ENCODE peak calls at places on chromosome 5, in seven cellular contexts. One of them, this sample, is unnamed.

GRCh38 chr5:154179846-154180710 is 10.5 kb upstream of the GALNT10 start:
- DNase-seq in K562: peak; percentile 64
- DNase-seq in H1: no peak
- DNase-seq in PC-9: no peak
- DNase-seq in IMR-90: peak; percentile 67
- DNase-seq in HepG2: peak; percentile 60
- DNase-seq in H9: peak; percentile 56
- DNase-seq in this sample: peak; percentile 80

GRCh38 chr5:7638456-7638855 is 212.5 kb downstream of the CFAP90 start:
- DNase-seq in K562: no peak
- DNase-seq in H1: no peak
- DNase-seq in PC-9: no peak
- DNase-seq in IMR-90: no peak
- DNase-seq in HepG2: no peak
- DNase-seq in H9: no peak
- DNase-seq in this sample: no peak

GRCh38 chr5:41176952-41177351 is 36.4 kb downstream of the C6 start:
- DNase-seq in K562: no peak
- DNase-seq in H1: no peak
- DNase-seq in PC-9: no peak
- DNase-seq in IMR-90: peak; percentile 82
- DNase-seq in HepG2: no peak
- DNase-seq in H9: no peak
- DNase-seq in this sample: no peak

GRCh38 chr5:154010660-154011059 is 28.1 kb downstream of the FAM114A2 start:
- DNase-seq in K562: no peak
- DNase-seq in H1: no peak
- DNase-seq in PC-9: no peak
- DNase-seq in IMR-90: no peak
- DNase-seq in HepG2: no peak
- DNase-seq in H9: no peak
- DNase-seq in this sample: no peak

GRCh38 chr5:139023276-139023675 is 148.1 kb upstream of the LRRTM2 start:
- DNase-seq in K562: no peak
- DNase-seq in H1: no peak
- DNase-seq in PC-9: no peak
- DNase-seq in IMR-90: no peak
- DNase-seq in HepG2: no peak
- DNase-seq in H9: no peak
- DNase-seq in this sample: no peak

GRCh38 chr5:136036991-136037705 is 8.4 kb downstream of the TGFBI start:
- DNase-seq in K562: no peak
- DNase-seq in H1: no peak
- DNase-seq in PC-9: no peak
- DNase-seq in IMR-90: peak; percentile 53
- DNase-seq in HepG2: no peak
- DNase-seq in H9: no peak
- DNase-seq in this sample: no peak

GRCh38 chr5:67111779-67112178 is 84.8 kb downstream of the CD180 start:
- DNase-seq in K562: no peak
- DNase-seq in H1: no peak
- DNase-seq in PC-9: no peak
- DNase-seq in IMR-90: no peak
- DNase-seq in HepG2: no peak
- DNase-seq in H9: no peak
- DNase-seq in this sample: no peak

GRCh38 chr5:1394881-1395860 is 50.1 kb downstream of the SLC6A3 start:
- DNase-seq in K562: no peak
- DNase-seq in H1: no peak
- DNase-seq in PC-9: no peak
- DNase-seq in IMR-90: no peak
- DNase-seq in HepG2: no peak
- DNase-seq in H9: no peak
- DNase-seq in this sample: no peak

GRCh38 chr5:97142521-97143254 is at the start of gene LIX1:
- DNase-seq in K562: no peak
- DNase-seq in H1: peak; percentile 62
- DNase-seq in PC-9: peak; percentile 26
- DNase-seq in IMR-90: peak; percentile 36
- DNase-seq in HepG2: peak; percentile 27
- DNase-seq in H9: peak; percentile 68
- DNase-seq in this sample: peak; percentile 97

GRCh38 chr5:142749321-142749720 is 20.9 kb upstream of the ARHGAP26 start:
- DNase-seq in K562: no peak
- DNase-seq in H1: no peak
- DNase-seq in PC-9: no peak
- DNase-seq in IMR-90: peak; percentile 77
- DNase-seq in HepG2: no peak
- DNase-seq in H9: no peak
- DNase-seq in this sample: no peak

GRCh38 chr5:109479260-109479860 is 69.6 kb upstream of the PJA2 start:
- DNase-seq in K562: no peak
- DNase-seq in H1: no peak
- DNase-seq in PC-9: no peak
- DNase-seq in IMR-90: peak; percentile 34
- DNase-seq in HepG2: peak; percentile 18
- DNase-seq in H9: no peak
- DNase-seq in this sample: peak; percentile 5

GRCh38 chr5:9553561-9553960 is 7.7 kb upstream of the SEMA5A start:
- DNase-seq in K562: no peak
- DNase-seq in H1: no peak
- DNase-seq in PC-9: no peak
- DNase-seq in IMR-90: no peak
- DNase-seq in HepG2: no peak
- DNase-seq in H9: no peak
- DNase-seq in this sample: no peak

GRCh38 chr5:79842991-79843390 is 148.1 kb downstream of the MTX3 start:
- DNase-seq in K562: no peak
- DNase-seq in H1: peak; percentile 24
- DNase-seq in PC-9: no peak
- DNase-seq in IMR-90: no peak
- DNase-seq in HepG2: no peak
- DNase-seq in H9: no peak
- DNase-seq in this sample: no peak

GRCh38 chr5:55601209-55601618 is 66.5 kb upstream of the PLPP1 start:
- DNase-seq in K562: no peak
- DNase-seq in H1: peak; percentile 32
- DNase-seq in PC-9: peak; percentile 71
- DNase-seq in IMR-90: peak; percentile 61
- DNase-seq in HepG2: peak; percentile 93
- DNase-seq in H9: no peak
- DNase-seq in this sample: peak; percentile 57

GRCh38 chr5:1886634-1887399 is 4.1 kb upstream of the IRX4 start:
- DNase-seq in K562: no peak
- DNase-seq in H1: no peak
- DNase-seq in PC-9: no peak
- DNase-seq in IMR-90: no peak
- DNase-seq in HepG2: no peak
- DNase-seq in H9: no peak
- DNase-seq in this sample: peak; percentile 57

GRCh38 chr5:95858023-95858461 is 35.5 kb upstream of the GLRX start:
- DNase-seq in K562: no peak
- DNase-seq in H1: no peak
- DNase-seq in PC-9: no peak
- DNase-seq in IMR-90: peak; percentile 93
- DNase-seq in HepG2: peak; percentile 32
- DNase-seq in H9: no peak
- DNase-seq in this sample: no peak

GRCh38 chr5:53071738-53072137 is 37.8 kb downstream of the MOCS2 start:
- DNase-seq in K562: no peak
- DNase-seq in H1: no peak
- DNase-seq in PC-9: no peak
- DNase-seq in IMR-90: peak; percentile 50
- DNase-seq in HepG2: no peak
- DNase-seq in H9: no peak
- DNase-seq in this sample: no peak

GRCh38 chr5:180626661-180627385 is 22.6 kb downstream of the FLT4 start:
- DNase-seq in K562: no peak
- DNase-seq in H1: no peak
- DNase-seq in PC-9: no peak
- DNase-seq in IMR-90: no peak
- DNase-seq in HepG2: no peak
- DNase-seq in H9: no peak
- DNase-seq in this sample: no peak

GRCh38 chr5:180629703-180630382 is 19.6 kb downstream of the FLT4 start:
- DNase-seq in K562: no peak
- DNase-seq in H1: no peak
- DNase-seq in PC-9: no peak
- DNase-seq in IMR-90: no peak
- DNase-seq in HepG2: no peak
- DNase-seq in H9: no peak
- DNase-seq in this sample: no peak

GRCh38 chr5:180628827-180629702 is 20.3 kb downstream of the FLT4 start:
- DNase-seq in K562: no peak
- DNase-seq in H1: no peak
- DNase-seq in PC-9: no peak
- DNase-seq in IMR-90: no peak
- DNase-seq in HepG2: no peak
- DNase-seq in H9: no peak
- DNase-seq in this sample: no peak

GRCh38 chr5:180627386-180628120 is 21.8 kb downstream of the FLT4 start:
- DNase-seq in K562: no peak
- DNase-seq in H1: no peak
- DNase-seq in PC-9: no peak
- DNase-seq in IMR-90: no peak
- DNase-seq in HepG2: no peak
- DNase-seq in H9: no peak
- DNase-seq in this sample: no peak

DNA sequence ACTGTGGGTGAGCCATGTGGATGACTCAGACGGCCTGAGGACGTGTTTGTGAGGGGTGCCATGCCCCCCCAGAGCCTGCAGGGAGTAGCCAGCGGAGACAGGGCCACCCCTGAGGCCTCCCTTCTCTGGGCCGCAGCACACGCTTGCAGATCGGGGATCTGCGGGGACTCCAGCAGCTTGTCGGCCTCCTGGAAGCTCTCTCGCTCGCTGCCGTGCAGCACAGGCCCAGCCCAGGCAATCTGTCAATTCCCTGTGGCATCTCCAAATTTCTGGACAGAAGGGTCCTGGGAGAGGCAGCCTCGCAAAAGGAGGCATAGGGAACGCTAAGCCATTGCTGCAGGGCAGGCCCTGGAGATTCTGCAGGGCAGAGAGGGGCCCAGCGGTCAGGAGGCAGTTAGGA is 21.2 kb downstream of the FLT4 start:
- DNase-seq in K562: no peak
- DNase-seq in H1: no peak
- DNase-seq in PC-9: no peak
- DNase-seq in IMR-90: no peak
- DNase-seq in HepG2: no peak
- DNase-seq in H9: no peak
- DNase-seq in this sample: no peak
- H3K9me3 ChIP-seq in K562: no peaks in the 10 kb centered on the region
- H3K9me3 ChIP-seq in H1: no peaks in the 10 kb centered on the region
- H3K9me3 ChIP-seq in PC-9: no peaks in the 10 kb centered on the region
- H3K9me3 ChIP-seq in IMR-90: no peaks in the 10 kb centered on the region
- H3K9me3 ChIP-seq in HepG2: no peaks in the 10 kb centered on the region
- H3K9me3 ChIP-seq in H9: no peaks in the 10 kb centered on the region
- H3K9me3 ChIP-seq in this sample: no peaks in the 10 kb centered on the region

GRCh38 chr5:133691448-133691847 is 79.1 kb upstream of the FSTL4 start:
- DNase-seq in K562: no peak
- DNase-seq in H1: no peak
- DNase-seq in PC-9: no peak
- DNase-seq in IMR-90: no peak
- DNase-seq in HepG2: no peak
- DNase-seq in H9: no peak
- DNase-seq in this sample: no peak

GRCh38 chr5:133696782-133697507 is 84.6 kb upstream of the FSTL4 start:
- DNase-seq in K562: no peak
- DNase-seq in H1: no peak
- DNase-seq in PC-9: no peak
- DNase-seq in IMR-90: no peak
- DNase-seq in HepG2: no peak
- DNase-seq in H9: peak; percentile 9
- DNase-seq in this sample: no peak

GRCh38 chr5:133697536-133698258 is 85.4 kb upstream of the FSTL4 start:
- DNase-seq in K562: no peak
- DNase-seq in H1: no peak
- DNase-seq in PC-9: no peak
- DNase-seq in IMR-90: no peak
- DNase-seq in HepG2: no peak
- DNase-seq in H9: peak; percentile 9
- DNase-seq in this sample: no peak

GRCh38 chr5:133696006-133696584 is 83.8 kb upstream of the FSTL4 start:
- DNase-seq in K562: no peak
- DNase-seq in H1: no peak
- DNase-seq in PC-9: no peak
- DNase-seq in IMR-90: no peak
- DNase-seq in HepG2: no peak
- DNase-seq in H9: peak; percentile 5
- DNase-seq in this sample: no peak

GRCh38 chr5:133694181-133694831 is 82.0 kb upstream of the FSTL4 start:
- DNase-seq in K562: no peak
- DNase-seq in H1: no peak
- DNase-seq in PC-9: no peak
- DNase-seq in IMR-90: no peak
- DNase-seq in HepG2: no peak
- DNase-seq in H9: no peak
- DNase-seq in this sample: no peak
- H2AFZ ChIP-seq in K562: no peak overlapping the region
- H2AFZ ChIP-seq in H1: no peak overlapping the region
- H2AFZ ChIP-seq in PC-9: no peak overlapping the region
- H2AFZ ChIP-seq in IMR-90: no peak overlapping the region
- H2AFZ ChIP-seq in HepG2: no peak overlapping the region
- H2AFZ ChIP-seq in H9: no peak overlapping the region
- H2AFZ ChIP-seq in this sample: no peak overlapping the region

DNA sequence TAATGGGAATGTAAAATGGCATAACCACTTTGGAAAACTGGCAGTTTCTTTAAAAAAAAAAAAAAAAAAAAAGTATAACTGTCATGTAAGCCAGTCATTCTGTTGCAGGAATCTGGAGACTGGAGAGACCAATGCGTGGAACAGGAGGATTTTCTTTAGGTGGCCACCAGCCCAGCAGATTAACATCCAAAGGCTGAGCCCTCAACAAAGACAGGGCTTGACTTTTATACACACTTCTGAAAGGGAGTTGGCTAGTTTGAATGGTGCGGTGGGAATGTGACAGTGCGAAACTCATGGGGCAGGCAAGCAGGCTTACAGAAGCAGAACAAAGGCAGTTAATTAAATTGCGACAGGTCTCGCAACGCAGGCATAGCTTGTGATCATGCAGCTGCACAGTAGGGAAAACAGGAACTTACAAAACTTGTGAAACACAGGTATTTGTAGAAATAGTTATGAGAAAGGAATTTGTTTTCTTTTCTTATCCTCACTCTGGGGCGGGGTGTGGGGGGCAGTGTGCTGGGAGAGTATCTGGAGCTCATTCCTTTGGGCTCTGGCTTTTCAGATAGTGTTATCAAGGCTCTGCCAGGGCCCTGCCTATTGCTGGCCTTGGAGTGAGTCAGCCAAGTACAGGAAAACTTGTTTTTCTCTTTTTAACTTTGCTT is 12.0 kb downstream of the UIMC1 start:
- DNase-seq in K562: peak; percentile 41
- DNase-seq in H1: no peak
- DNase-seq in PC-9: peak; percentile 40
- DNase-seq in IMR-90: peak; percentile 60
- DNase-seq in HepG2: peak; percentile 87
- DNase-seq in H9: no peak
- DNase-seq in this sample: peak; percentile 58
- H3K9me3 ChIP-seq in K562: peaks cover 4% of the 10 kb centered on the region
- H3K9me3 ChIP-seq in H1: peaks cover 10% of the 10 kb centered on the region
- H3K9me3 ChIP-seq in PC-9: peaks cover 5% of the 10 kb centered on the region
- H3K9me3 ChIP-seq in IMR-90: peaks cover 2% of the 10 kb centered on the region
- H3K9me3 ChIP-seq in HepG2: no peaks in the 10 kb centered on the region
- H3K9me3 ChIP-seq in H9: no peaks in the 10 kb centered on the region
- H3K9me3 ChIP-seq in this sample: peaks cover 19% of the 10 kb centered on the region

GRCh38 chr5:177552839-177553455 is 1.4 kb downstream of the FAM193B start:
- DNase-seq in K562: no peak
- DNase-seq in H1: no peak
- DNase-seq in PC-9: no peak
- DNase-seq in IMR-90: no peak
- DNase-seq in HepG2: peak; percentile 29
- DNase-seq in H9: no peak
- DNase-seq in this sample: peak; percentile 20
- H2AFZ ChIP-seq in K562: no peak overlapping the region
- H2AFZ ChIP-seq in H1: no peak overlapping the region
- H2AFZ ChIP-seq in PC-9: no peak overlapping the region
- H2AFZ ChIP-seq in IMR-90: peak overlapping the region; percentile 72
- H2AFZ ChIP-seq in HepG2: no peak overlapping the region
- H2AFZ ChIP-seq in H9: no peak overlapping the region
- H2AFZ ChIP-seq in this sample: no peak overlapping the region

This sample was measured in neural progenitor cell.